ENCODE peak calls at places on chromosome 22, in five cellular contexts. Y, E, S, D and W are unnamed samples. For H3K9me3, the result is how much of the 10 kb centered on the place peaks cover.

GRCh38 chr22:22550789-22551434 is 8.2 kb downstream of the PRAME start:
- DNase-seq in Y (no peak), E (no peak), S (no peak), D (no peak), W (no peak)

GRCh38 chr22:28917747-28918543 is 34.6 kb downstream of the ZNRF3 start:
- DNase-seq in Y (peak), E (peak), S (peak), D (peak), W (peak)

GRCh38 chr22:26394787-26395186 is 34.3 kb upstream of the ASPHD2 start:
- DNase-seq in Y (no peak), E (no peak), S (no peak), D (no peak), W (no peak)

GRCh38 chr22:37415210-37415609 is 12.1 kb downstream of the ELFN2 start:
- DNase-seq in Y (no peak), E (no peak), S (no peak), D (no peak), W (no peak)

GRCh38 chr22:17580461-17581031 is 17.2 kb downstream of the SLC25A18 start:
- DNase-seq in Y (no peak), E (no peak), S (no peak), D (no peak), W (no peak)

GRCh38 chr22:28958611-28959010 is 75.2 kb downstream of the ZNRF3 start:
- DNase-seq in Y (no peak), E (no peak), S (no peak), D (no peak), W (no peak)

GRCh38 chr22:46528121-46528610 is 9.3 kb downstream of the CELSR1 start:
- DNase-seq in Y (peak), E (no peak), S (peak), D (no peak), W (no peak)

GRCh38 chr22:49914256-49914655 is 4.0 kb downstream of the ALG12 start:
- DNase-seq in Y (no peak), E (no peak), S (no peak), D (no peak), W (no peak)

GRCh38 chr22:22228921-22229320 is 15.7 kb upstream of the VPREB1 start:
- DNase-seq in Y (no peak), E (no peak), S (no peak), D (no peak), W (no peak)

GRCh38 chr22:22085702-22086500 is 103.3 kb upstream of the TOP3B start:
- DNase-seq in Y (peak), E (no peak), S (no peak), D (no peak), W (no peak)

GRCh38 chr22:31477329-31477728 is 12.3 kb downstream of the EIF4ENIF1 start:
- DNase-seq in Y (no peak), E (no peak), S (no peak), D (no peak), W (no peak)

GRCh38 chr22:44802071-44802700 is 49.8 kb downstream of the ARHGAP8 start:
- DNase-seq in Y (no peak), E (no peak), S (no peak), D (no peak), W (no peak)

GRCh38 chr22:17369553-17370035 is 334 bp downstream of the CECR2 start:
- DNase-seq in Y (peak), E (peak), S (no peak), D (peak), W (peak)

GRCh38 chr22:37328017-37328416 is 45.7 kb downstream of the CYTH4 start:
- DNase-seq in Y (no peak), E (no peak), S (no peak), D (no peak), W (no peak)

GRCh38 chr22:33542153-33542552 is 378.1 kb downstream of the LARGE1 start:
- DNase-seq in Y (no peak), E (no peak), S (no peak), D (no peak), W (no peak)

GRCh38 chr22:45889539-45890350 is 87.2 kb downstream of the WNT7B start:
- DNase-seq in Y (no peak), E (no peak), S (no peak), D (no peak), W (peak)

GRCh38 chr22:44325718-44326548 is 13.2 kb upstream of the SHISAL1 start:
- DNase-seq in Y (no peak), E (no peak), S (no peak), D (no peak), W (no peak)

GRCh38 chr22:45499746-45500145 is 2.9 kb upstream of the FBLN1 start:
- DNase-seq in Y (no peak), E (peak), S (no peak), D (no peak), W (no peak)

GRCh38 chr22:25992331-25992730 is 176.9 kb upstream of the SEZ6L start:
- DNase-seq in Y (no peak), E (no peak), S (no peak), D (no peak), W (no peak)

GRCh38 chr22:44365196-44365802 is 52.5 kb upstream of the SHISAL1 start:
- DNase-seq in Y (no peak), E (no peak), S (no peak), D (peak), W (no peak)

GRCh38 chr22:36775589-36775965 is 342 bp downstream of the IFT27 start:
- DNase-seq in Y (peak), E (peak), S (no peak), D (peak), W (peak)

GRCh38 chr22:29072979-29073617 is at the start of gene KREMEN1:
- DNase-seq in Y (no peak), E (peak), S (no peak), D (peak), W (peak)

GRCh38 chr22:37281195-37281594 is 1.1 kb upstream of the CYTH4 start:
- DNase-seq in Y (no peak), E (no peak), S (no peak), D (no peak), W (no peak)

GRCh38 chr22:25353516-25354445 is 134.3 kb downstream of the CRYBB2 start:
- DNase-seq in Y (no peak), E (no peak), S (no peak), D (no peak), W (no peak)

GRCh38 chr22:46399625-46400024 is 64.1 kb downstream of the TRMU start:
- DNase-seq in Y (no peak), E (no peak), S (no peak), D (no peak), W (no peak)

GRCh38 chr22:24037851-24038765 is 27.0 kb downstream of the CABIN1 start:
- DNase-seq in Y (no peak), E (no peak), S (no peak), D (no peak), W (no peak)

GRCh38 chr22:38758276-38758945 is 2.6 kb upstream of the SUN2 start:
- DNase-seq in Y (no peak), E (no peak), S (no peak), D (no peak), W (no peak)

GRCh38 chr22:49815641-49816071 is 12.0 kb downstream of the BRD1 start:
- DNase-seq in Y (peak), E (no peak), S (no peak), D (no peak), W (no peak)

GRCh38 chr22:33210129-33210784 is 152.1 kb upstream of the SYN3 start:
- DNase-seq in Y (peak), E (peak), S (peak), D (no peak), W (peak)

GRCh38 chr22:27972732-27973698 is 54.0 kb upstream of the PITPNB start:
- DNase-seq in Y (peak), E (no peak), S (no peak), D (no peak), W (no peak)

DNA sequence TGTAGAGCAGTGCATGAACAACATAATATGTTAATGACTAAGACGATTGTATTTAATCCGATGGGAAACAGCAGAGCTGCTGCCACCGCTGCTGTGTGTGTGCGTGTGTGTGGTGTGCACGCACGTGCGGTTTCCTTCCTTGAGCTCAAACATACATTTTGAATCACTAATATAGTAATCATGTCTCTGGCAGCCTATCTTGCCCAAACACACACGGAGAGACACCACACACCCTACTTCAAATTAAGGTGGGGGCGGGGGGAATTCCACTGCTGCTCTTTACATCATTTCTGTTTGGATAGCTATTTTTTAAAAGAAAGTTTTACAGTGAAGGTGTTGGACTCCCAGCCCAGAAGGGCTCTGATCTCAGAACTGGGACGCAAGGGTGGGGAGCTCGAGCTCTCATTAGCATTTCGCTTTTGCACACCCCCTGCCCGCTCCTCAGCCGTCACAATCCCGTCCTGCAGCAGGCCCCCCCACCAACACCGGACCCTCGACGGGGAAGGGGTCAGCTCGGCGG is 648 bp upstream of the FAM83F start:
- DNase-seq in Y (no peak), E (no peak), S (no peak), D (no peak), W (no peak)
- TF ChIP-seq POLR2A in Y (no peak), E (no peak), S (no peak), D (no peak), W (no peak)

GRCh38 chr22:48553119-48553518 is 1274.6 kb downstream of the BRD1 start:
- DNase-seq in Y (no peak), E (no peak), S (no peak), D (no peak), W (no peak)

GRCh38 chr22:48555606-48556005 is 1272.1 kb downstream of the BRD1 start:
- DNase-seq in Y (no peak), E (no peak), S (no peak), D (no peak), W (no peak)

GRCh38 chr22:48553694-48554308 is 1273.9 kb downstream of the BRD1 start:
- DNase-seq in Y (no peak), E (no peak), S (no peak), D (no peak), W (no peak)

GRCh38 chr22:48556751-48557150 is 1270.9 kb downstream of the BRD1 start:
- DNase-seq in Y (no peak), E (no peak), S (no peak), D (no peak), W (no peak)

DNA sequence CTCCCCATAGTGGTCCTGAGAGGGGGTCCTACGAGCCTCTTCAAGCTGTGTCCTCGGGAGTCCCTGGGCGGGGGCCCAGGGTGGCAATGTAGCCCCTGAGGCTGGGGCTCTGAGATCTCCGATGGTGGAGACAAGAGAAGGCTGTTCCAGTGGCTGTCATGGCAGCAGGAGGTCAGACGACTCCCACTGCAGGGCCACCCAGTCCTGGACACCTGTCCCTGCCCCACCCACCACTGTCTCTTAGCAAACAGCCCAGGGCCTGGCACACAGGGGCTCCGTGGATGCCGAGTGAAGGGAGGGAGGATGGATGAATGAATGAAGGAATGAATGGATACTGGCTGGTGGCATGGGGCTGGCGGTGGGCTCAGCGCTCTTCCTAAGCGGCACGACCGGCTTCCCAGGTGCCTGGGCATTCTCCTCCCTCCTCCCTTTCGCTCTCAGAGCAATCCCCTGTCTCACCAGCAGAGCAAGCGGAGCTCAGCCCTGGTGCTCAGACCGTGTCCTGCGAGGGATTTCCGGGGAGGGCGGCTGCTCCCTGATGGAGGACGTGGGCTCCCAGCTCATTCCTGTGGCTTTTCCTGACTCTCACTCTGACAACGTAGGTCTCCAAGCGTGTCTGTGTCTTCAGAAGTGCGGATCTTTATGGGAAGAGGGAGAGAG is 1272.7 kb downstream of the BRD1 start:
- DNase-seq in Y (no peak), E (no peak), S (peak), D (no peak), W (no peak)
- H3K9me3 ChIP-seq in Y (under half), E (under half), S (under half), D (under half), W (under half)

GRCh38 chr22:47768027-47768426 is 1005.6 kb downstream of the TBC1D22A start:
- DNase-seq in Y (no peak), E (no peak), S (no peak), D (no peak), W (no peak)
- H3K27ac ChIP-seq in Y (no peak), E (no peak), S (no peak), D (no peak), W (no peak)

DNA sequence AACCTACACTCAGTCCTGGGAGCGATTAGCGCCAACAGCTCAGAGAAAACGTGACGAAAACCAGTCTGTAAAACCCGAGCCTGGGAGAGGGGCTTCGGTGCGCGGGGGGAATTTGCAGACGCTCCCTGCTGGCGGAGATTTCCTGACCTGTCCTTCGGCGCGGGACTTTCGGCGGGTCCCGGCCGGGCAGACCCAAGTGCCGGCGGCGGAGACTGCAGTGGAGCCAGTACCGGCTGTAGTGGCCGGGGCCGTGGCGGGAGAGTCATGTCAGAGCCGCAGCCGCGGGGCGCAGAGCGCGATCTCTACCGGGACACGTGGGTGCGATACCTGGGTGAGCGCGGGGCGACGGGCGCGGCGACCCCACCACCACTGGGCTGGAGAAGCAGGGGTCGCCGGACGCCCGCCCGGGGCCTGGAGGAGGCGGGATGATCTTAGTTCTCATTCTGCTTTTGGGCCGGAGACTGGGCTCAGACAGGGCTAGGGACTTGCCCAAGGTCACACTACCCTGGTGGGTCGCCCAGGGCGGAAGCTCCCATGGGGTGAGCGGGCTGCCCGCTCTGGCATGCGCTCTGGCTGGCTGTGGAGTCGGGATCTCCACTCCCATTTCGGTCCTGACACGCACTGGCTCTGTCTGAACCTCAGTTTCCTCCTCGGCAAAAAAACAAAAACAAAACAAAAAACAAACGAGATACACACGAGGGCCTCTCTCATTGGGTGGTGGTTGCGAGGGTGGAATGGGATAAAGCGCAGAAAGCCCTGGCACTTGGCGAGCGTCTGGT is at the start of gene MTFP1:
- DNase-seq in Y (peak), E (peak), S (peak), D (peak), W (peak)
- TF ChIP-seq POLR2A in Y (peak), E (peak), S (peak), D (no peak), W (peak)